ENCODE peak calls at places on chromosomes 1 and 21, in nine cellular contexts. One of them, this sample, is unnamed.

GRCh38 chr1:54800899-54801759 is at the start of gene TTC22:
- DNase-seq in heart left ventricle: no peak
- DNase-seq in breast epithelium: peak
- DNase-seq in A549: no peak
- DNase-seq in stomach: peak
- DNase-seq in transverse colon: peak
- DNase-seq in Peyer's patch: peak
- DNase-seq in HCT116: peak
- DNase-seq in gastrocnemius medialis: no peak
- DNase-seq in this sample: peak

GRCh38 chr1:210883821-210884220 is 250.1 kb downstream of the KCNH1 start:
- DNase-seq in A549: peak
- DNase-seq in breast epithelium: no peak
- DNase-seq in transverse colon: no peak
- DNase-seq in gastrocnemius medialis: no peak
- DNase-seq in Peyer's patch: no peak
- DNase-seq in HCT116: no peak
- DNase-seq in heart left ventricle: no peak
- DNase-seq in stomach: no peak
- DNase-seq in this sample: no peak

GRCh38 chr21:37008705-37009104 is 2.2 kb downstream of the RIPPLY3 start:
- DNase-seq in transverse colon: no peak
- DNase-seq in breast epithelium: no peak
- DNase-seq in Peyer's patch: no peak
- DNase-seq in stomach: no peak
- DNase-seq in gastrocnemius medialis: no peak
- DNase-seq in A549: no peak
- DNase-seq in heart left ventricle: no peak
- DNase-seq in HCT116: no peak
- DNase-seq in this sample: no peak

GRCh38 chr1:229557913-229558414 is 543 bp downstream of the ABCB10 start:
- DNase-seq in A549: peak
- DNase-seq in stomach: peak
- DNase-seq in HCT116: no peak
- DNase-seq in transverse colon: peak
- DNase-seq in Peyer's patch: peak
- DNase-seq in heart left ventricle: peak
- DNase-seq in gastrocnemius medialis: peak
- DNase-seq in breast epithelium: no peak
- DNase-seq in this sample: peak

GRCh38 chr1:19625264-19625663 is 18.8 kb upstream of the NBL1 start:
- DNase-seq in gastrocnemius medialis: no peak
- DNase-seq in breast epithelium: no peak
- DNase-seq in HCT116: no peak
- DNase-seq in stomach: no peak
- DNase-seq in A549: no peak
- DNase-seq in transverse colon: no peak
- DNase-seq in Peyer's patch: no peak
- DNase-seq in heart left ventricle: no peak
- DNase-seq in this sample: no peak

GRCh38 chr1:109913360-109913879 is 2.8 kb downstream of the CSF1 start:
- DNase-seq in breast epithelium: no peak
- DNase-seq in transverse colon: no peak
- DNase-seq in heart left ventricle: no peak
- DNase-seq in A549: no peak
- DNase-seq in gastrocnemius medialis: no peak
- DNase-seq in stomach: no peak
- DNase-seq in HCT116: no peak
- DNase-seq in Peyer's patch: no peak
- DNase-seq in this sample: no peak

GRCh38 chr1:14661220-14661619 is 62.7 kb downstream of the KAZN start:
- DNase-seq in transverse colon: no peak
- DNase-seq in stomach: no peak
- DNase-seq in heart left ventricle: peak
- DNase-seq in breast epithelium: no peak
- DNase-seq in Peyer's patch: no peak
- DNase-seq in HCT116: no peak
- DNase-seq in A549: no peak
- DNase-seq in gastrocnemius medialis: no peak
- DNase-seq in this sample: no peak

GRCh38 chr1:246151796-246152434 is 355.2 kb downstream of the SMYD3 start:
- DNase-seq in Peyer's patch: no peak
- DNase-seq in transverse colon: no peak
- DNase-seq in gastrocnemius medialis: no peak
- DNase-seq in A549: peak
- DNase-seq in breast epithelium: no peak
- DNase-seq in HCT116: no peak
- DNase-seq in heart left ventricle: no peak
- DNase-seq in stomach: no peak
- DNase-seq in this sample: no peak

GRCh38 chr1:225318706-225319575 is 108.9 kb downstream of the LBR start:
- DNase-seq in breast epithelium: no peak
- DNase-seq in Peyer's patch: peak
- DNase-seq in gastrocnemius medialis: no peak
- DNase-seq in heart left ventricle: no peak
- DNase-seq in HCT116: peak
- DNase-seq in transverse colon: peak
- DNase-seq in A549: peak
- DNase-seq in stomach: peak
- DNase-seq in this sample: peak

GRCh38 chr1:35269190-35269988 is 880 bp downstream of the ZMYM4 start:
- DNase-seq in gastrocnemius medialis: no peak
- DNase-seq in HCT116: no peak
- DNase-seq in transverse colon: no peak
- DNase-seq in stomach: no peak
- DNase-seq in heart left ventricle: no peak
- DNase-seq in Peyer's patch: no peak
- DNase-seq in A549: no peak
- DNase-seq in breast epithelium: no peak
- DNase-seq in this sample: peak

GRCh38 chr21:15498455-15498854 is 231.3 kb upstream of the USP25 start:
- DNase-seq in stomach: no peak
- DNase-seq in breast epithelium: no peak
- DNase-seq in Peyer's patch: no peak
- DNase-seq in A549: no peak
- DNase-seq in HCT116: no peak
- DNase-seq in transverse colon: no peak
- DNase-seq in heart left ventricle: no peak
- DNase-seq in gastrocnemius medialis: no peak
- DNase-seq in this sample: no peak

GRCh38 chr1:55584521-55585401 is 369.6 kb upstream of the USP24 start:
- DNase-seq in HCT116: no peak
- DNase-seq in Peyer's patch: no peak
- DNase-seq in breast epithelium: no peak
- DNase-seq in heart left ventricle: no peak
- DNase-seq in transverse colon: no peak
- DNase-seq in A549: no peak
- DNase-seq in gastrocnemius medialis: no peak
- DNase-seq in stomach: no peak
- DNase-seq in this sample: no peak

GRCh38 chr21:33078907-33079582 is 9.1 kb downstream of the OLIG1 start:
- DNase-seq in HCT116: peak
- DNase-seq in A549: peak
- DNase-seq in gastrocnemius medialis: no peak
- DNase-seq in stomach: no peak
- DNase-seq in breast epithelium: peak
- DNase-seq in transverse colon: no peak
- DNase-seq in heart left ventricle: no peak
- DNase-seq in Peyer's patch: no peak
- DNase-seq in this sample: peak

GRCh38 chr1:168480997-168481396 is 62.8 kb downstream of the XCL2 start:
- DNase-seq in HCT116: no peak
- DNase-seq in gastrocnemius medialis: no peak
- DNase-seq in A549: no peak
- DNase-seq in Peyer's patch: no peak
- DNase-seq in stomach: no peak
- DNase-seq in breast epithelium: no peak
- DNase-seq in transverse colon: no peak
- DNase-seq in heart left ventricle: no peak
- DNase-seq in this sample: no peak

GRCh38 chr1:160638540-160638857 is 8.3 kb downstream of the SLAMF1 start:
- DNase-seq in stomach: no peak
- DNase-seq in breast epithelium: no peak
- DNase-seq in A549: no peak
- DNase-seq in Peyer's patch: no peak
- DNase-seq in HCT116: no peak
- DNase-seq in transverse colon: no peak
- DNase-seq in gastrocnemius medialis: no peak
- DNase-seq in heart left ventricle: no peak
- DNase-seq in this sample: no peak

GRCh38 chr1:160636547-160636946 is 10.3 kb downstream of the SLAMF1 start:
- DNase-seq in gastrocnemius medialis: no peak
- DNase-seq in heart left ventricle: no peak
- DNase-seq in HCT116: no peak
- DNase-seq in Peyer's patch: no peak
- DNase-seq in A549: no peak
- DNase-seq in stomach: no peak
- DNase-seq in breast epithelium: no peak
- DNase-seq in transverse colon: no peak
- DNase-seq in this sample: no peak

GRCh38 chr1:160637821-160638539 is 8.9 kb downstream of the SLAMF1 start:
- DNase-seq in gastrocnemius medialis: no peak
- DNase-seq in A549: no peak
- DNase-seq in HCT116: no peak
- DNase-seq in Peyer's patch: peak
- DNase-seq in transverse colon: no peak
- DNase-seq in breast epithelium: no peak
- DNase-seq in heart left ventricle: no peak
- DNase-seq in stomach: no peak
- DNase-seq in this sample: no peak

GRCh38 chr1:160636076-160636475 is 10.8 kb downstream of the SLAMF1 start:
- DNase-seq in Peyer's patch: no peak
- DNase-seq in HCT116: no peak
- DNase-seq in breast epithelium: no peak
- DNase-seq in A549: no peak
- DNase-seq in transverse colon: no peak
- DNase-seq in gastrocnemius medialis: no peak
- DNase-seq in stomach: no peak
- DNase-seq in heart left ventricle: no peak
- DNase-seq in this sample: no peak

DNA sequence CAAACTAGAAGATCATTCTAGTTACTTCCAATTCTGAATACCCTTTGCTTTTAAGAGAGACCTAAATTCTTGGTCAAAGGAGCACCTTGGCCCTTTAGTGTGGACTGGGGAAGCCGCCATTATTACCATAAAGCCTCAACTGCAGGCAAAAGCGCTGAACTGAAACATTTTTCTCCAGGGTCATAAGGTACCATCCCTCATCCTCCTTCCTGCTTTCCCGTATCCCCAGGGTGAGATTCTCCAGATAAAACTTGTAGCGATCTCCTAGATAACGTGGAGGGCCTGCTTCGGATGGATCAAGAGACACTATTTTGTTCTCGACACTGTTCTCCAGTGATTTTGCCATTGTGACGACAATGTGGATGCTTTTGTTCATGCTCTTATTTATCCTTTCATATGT is 9.8 kb downstream of the SLAMF1 start:
- DNase-seq in Peyer's patch: no peak
- DNase-seq in A549: no peak
- DNase-seq in transverse colon: no peak
- DNase-seq in stomach: no peak
- DNase-seq in gastrocnemius medialis: no peak
- DNase-seq in HCT116: no peak
- DNase-seq in breast epithelium: no peak
- DNase-seq in heart left ventricle: no peak
- DNase-seq in this sample: no peak
- TF ChIP-seq POLR2A in Peyer's patch: no peak
- TF ChIP-seq POLR2A in A549: no peak
- TF ChIP-seq POLR2A in transverse colon: no peak
- TF ChIP-seq POLR2A in stomach: no peak
- TF ChIP-seq POLR2A in gastrocnemius medialis: no peak
- TF ChIP-seq POLR2A in HCT116: no peak
- TF ChIP-seq POLR2A in breast epithelium: no peak
- TF ChIP-seq POLR2A in heart left ventricle: no peak
- TF ChIP-seq POLR2A in this sample: no peak

GRCh38 chr1:232553050-232553754 is 76.7 kb downstream of the SIPA1L2 start:
- DNase-seq in gastrocnemius medialis: peak
- DNase-seq in Peyer's patch: no peak
- DNase-seq in breast epithelium: peak
- DNase-seq in stomach: peak
- DNase-seq in heart left ventricle: peak
- DNase-seq in A549: no peak
- DNase-seq in transverse colon: peak
- DNase-seq in HCT116: no peak
- DNase-seq in this sample: no peak
- H3K4me3 ChIP-seq in gastrocnemius medialis: no peak
- H3K4me3 ChIP-seq in Peyer's patch: no peak
- H3K4me3 ChIP-seq in breast epithelium: no peak
- H3K4me3 ChIP-seq in stomach: no peak
- H3K4me3 ChIP-seq in heart left ventricle: peak
- H3K4me3 ChIP-seq in A549: no peak
- H3K4me3 ChIP-seq in transverse colon: no peak
- H3K4me3 ChIP-seq in HCT116: no peak
- H3K4me3 ChIP-seq in this sample: no peak

GRCh38 chr1:212608956-212609700 is 567 bp downstream of the ATF3 start:
- DNase-seq in breast epithelium: peak
- DNase-seq in Peyer's patch: peak
- DNase-seq in transverse colon: peak
- DNase-seq in HCT116: no peak
- DNase-seq in heart left ventricle: peak
- DNase-seq in A549: peak
- DNase-seq in gastrocnemius medialis: peak
- DNase-seq in stomach: peak
- DNase-seq in this sample: peak
- TF ChIP-seq POLR2A in breast epithelium: no peak
- TF ChIP-seq POLR2A in Peyer's patch: no peak
- TF ChIP-seq POLR2A in transverse colon: no peak
- TF ChIP-seq POLR2A in HCT116: no peak
- TF ChIP-seq POLR2A in heart left ventricle: no peak
- TF ChIP-seq POLR2A in A549: no peak
- TF ChIP-seq POLR2A in gastrocnemius medialis: no peak
- TF ChIP-seq POLR2A in stomach: no peak
- TF ChIP-seq POLR2A in this sample: no peak

GRCh38 chr1:6001992-6002576 is 9.9 kb upstream of the NPHP4 start:
- DNase-seq in Peyer's patch: peak
- DNase-seq in transverse colon: no peak
- DNase-seq in stomach: peak
- DNase-seq in gastrocnemius medialis: no peak
- DNase-seq in breast epithelium: no peak
- DNase-seq in heart left ventricle: no peak
- DNase-seq in HCT116: no peak
- DNase-seq in A549: no peak
- DNase-seq in this sample: no peak
- H3K4me3 ChIP-seq in Peyer's patch: no peak
- H3K4me3 ChIP-seq in transverse colon: no peak
- H3K4me3 ChIP-seq in stomach: no peak
- H3K4me3 ChIP-seq in gastrocnemius medialis: no peak
- H3K4me3 ChIP-seq in breast epithelium: no peak
- H3K4me3 ChIP-seq in heart left ventricle: no peak
- H3K4me3 ChIP-seq in HCT116: no peak
- H3K4me3 ChIP-seq in A549: no peak
- H3K4me3 ChIP-seq in this sample: no peak